ENCODE peak calls at places on chromosomes 16 and 17, in six cellular contexts. W is frontal cortex; H is AG04449; P is RWPE1; D is T-helper 17 cell; A is activated naive CD4-positive, alpha-beta T cell treated with anti-CD3 and anti-CD28 coated beads for 36 hours. V is an unnamed sample.

GRCh38 chr16:75203667-75204409 is 3.1 kb downstream of the CTRB2 start:
- DNase-seq in P (no peak), H (no peak), A (no peak), D (no peak), W (no peak), V (no peak)

GRCh38 chr16:57736419-57737281 is 1.1 kb downstream of the KATNB1 start:
- DNase-seq in P (peak; percentile 59), D (peak; percentile 35), H (peak; percentile 40), A (peak; percentile 68), W (no peak), V (no peak)

GRCh38 chr16:51960931-51961330 is 586.0 kb downstream of the TOX3 start:
- DNase-seq in H (no peak), A (no peak), D (no peak), P (no peak), W (no peak), V (no peak)

GRCh38 chr16:11129378-11129781 is 126.6 kb downstream of the SOCS1 start:
- DNase-seq in A (no peak), W (no peak), D (no peak), H (no peak), P (no peak), V (no peak)

GRCh38 chr16:90083139-90083538 is 6.0 kb upstream of the PRDM7 start:
- DNase-seq in A (peak; percentile 17), H (no peak), P (no peak), D (no peak), W (no peak), V (no peak)

GRCh38 chr17:79982986-79983385 is 52.7 kb downstream of the TBC1D16 start:
- DNase-seq in H (no peak), D (no peak), A (no peak), P (no peak), W (no peak), V (no peak)

GRCh38 chr17:3968886-3969524 is 4.8 kb upstream of the ATP2A3 start:
- DNase-seq in W (no peak), P (no peak), D (no peak), H (no peak), A (no peak), V (no peak)

GRCh38 chr16:66266436-66267286 is 99.8 kb upstream of the CDH5 start:
- DNase-seq in A (no peak), W (no peak), H (no peak), D (no peak), P (no peak), V (no peak)

GRCh38 chr16:47045023-47045422 is 71.5 kb upstream of the DNAJA2 start:
- DNase-seq in W (no peak), A (no peak), D (no peak), H (no peak), P (no peak), V (no peak)

GRCh38 chr17:68468334-68468733 is 11.0 kb upstream of the WIPI1 start:
- DNase-seq in W (no peak), D (no peak), A (no peak), P (no peak), H (no peak), V (no peak)